ENCODE peak calls at places on chromosomes 5 and 9, in ten cellular contexts. One of them, this sample, is unnamed.
A peak's percentile ranks its signal among the peaks of the same experiment; 100 is the strongest.

GRCh38 chr5:124342027-124342471 is 404.4 kb downstream of the ZNF608 start:
- DNase-seq in AG10803: peak; percentile 31
- DNase-seq in dorsolateral prefrontal cortex: no peak
- DNase-seq in endothelial cell: no peak
- DNase-seq in GM23338: no peak
- DNase-seq in upper lobe of right lung: no peak
- DNase-seq in fibroblast of lung: peak; percentile 91
- DNase-seq in choroid plexus epithelial cell: peak; percentile 83
- DNase-seq in body of pancreas: peak; percentile 59
- DNase-seq in MCF 10A: no peak
- DNase-seq in this sample: no peak

GRCh38 chr5:1724822-1725602 is 74.6 kb downstream of the MRPL36 start:
- DNase-seq in AG10803: no peak
- DNase-seq in dorsolateral prefrontal cortex: no peak
- DNase-seq in endothelial cell: peak; percentile 9
- DNase-seq in GM23338: peak; percentile 73
- DNase-seq in upper lobe of right lung: peak; percentile 63
- DNase-seq in fibroblast of lung: peak; percentile 7
- DNase-seq in choroid plexus epithelial cell: peak; percentile 16
- DNase-seq in body of pancreas: no peak
- DNase-seq in MCF 10A: no peak
- DNase-seq in this sample: peak; percentile 92

GRCh38 chr9:35687972-35688557 is 1.7 kb downstream of the TPM2 start:
- DNase-seq in AG10803: no peak
- DNase-seq in dorsolateral prefrontal cortex: no peak
- DNase-seq in endothelial cell: no peak
- DNase-seq in GM23338: no peak
- DNase-seq in upper lobe of right lung: no peak
- DNase-seq in fibroblast of lung: no peak
- DNase-seq in choroid plexus epithelial cell: peak; percentile 41
- DNase-seq in body of pancreas: no peak
- DNase-seq in MCF 10A: no peak
- DNase-seq in this sample: no peak

GRCh38 chr5:169116961-169117461 is 183.9 kb downstream of the SLIT3 start:
- DNase-seq in AG10803: peak; percentile 23
- DNase-seq in dorsolateral prefrontal cortex: no peak
- DNase-seq in endothelial cell: peak; percentile 6
- DNase-seq in GM23338: peak; percentile 81
- DNase-seq in upper lobe of right lung: no peak
- DNase-seq in fibroblast of lung: no peak
- DNase-seq in choroid plexus epithelial cell: no peak
- DNase-seq in body of pancreas: no peak
- DNase-seq in MCF 10A: peak; percentile 47
- DNase-seq in this sample: no peak

GRCh38 chr5:100584889-100585288 is 49.7 kb downstream of the FAM174A start:
- DNase-seq in AG10803: no peak
- DNase-seq in dorsolateral prefrontal cortex: no peak
- DNase-seq in endothelial cell: no peak
- DNase-seq in GM23338: no peak
- DNase-seq in upper lobe of right lung: no peak
- DNase-seq in fibroblast of lung: no peak
- DNase-seq in choroid plexus epithelial cell: no peak
- DNase-seq in body of pancreas: no peak
- DNase-seq in MCF 10A: no peak
- DNase-seq in this sample: no peak

GRCh38 chr5:177557041-177557647 is 2.8 kb upstream of the FAM193B start:
- DNase-seq in AG10803: no peak
- DNase-seq in dorsolateral prefrontal cortex: no peak
- DNase-seq in endothelial cell: no peak
- DNase-seq in GM23338: peak; percentile 49
- DNase-seq in upper lobe of right lung: no peak
- DNase-seq in fibroblast of lung: no peak
- DNase-seq in choroid plexus epithelial cell: no peak
- DNase-seq in body of pancreas: no peak
- DNase-seq in MCF 10A: no peak
- DNase-seq in this sample: no peak

GRCh38 chr9:135068776-135069415 is 18.6 kb upstream of the OLFM1 start:
- DNase-seq in AG10803: no peak
- DNase-seq in dorsolateral prefrontal cortex: no peak
- DNase-seq in endothelial cell: no peak
- DNase-seq in GM23338: no peak
- DNase-seq in upper lobe of right lung: peak; percentile 45
- DNase-seq in fibroblast of lung: no peak
- DNase-seq in choroid plexus epithelial cell: no peak
- DNase-seq in body of pancreas: no peak
- DNase-seq in MCF 10A: no peak
- DNase-seq in this sample: peak; percentile 62

GRCh38 chr5:178473858-178474257 is 116.3 kb downstream of the COL23A1 start:
- DNase-seq in AG10803: no peak
- DNase-seq in dorsolateral prefrontal cortex: no peak
- DNase-seq in endothelial cell: no peak
- DNase-seq in GM23338: no peak
- DNase-seq in upper lobe of right lung: no peak
- DNase-seq in fibroblast of lung: no peak
- DNase-seq in choroid plexus epithelial cell: no peak
- DNase-seq in body of pancreas: no peak
- DNase-seq in MCF 10A: no peak
- DNase-seq in this sample: no peak

GRCh38 chr9:129401623-129402340 is 219.1 kb downstream of the C9orf50 start:
- DNase-seq in AG10803: peak; percentile 32
- DNase-seq in dorsolateral prefrontal cortex: no peak
- DNase-seq in endothelial cell: no peak
- DNase-seq in GM23338: peak; percentile 59
- DNase-seq in upper lobe of right lung: no peak
- DNase-seq in fibroblast of lung: no peak
- DNase-seq in choroid plexus epithelial cell: peak; percentile 43
- DNase-seq in body of pancreas: no peak
- DNase-seq in MCF 10A: no peak
- DNase-seq in this sample: no peak

GRCh38 chr5:133256276-133256675 is 204.5 kb downstream of the HSPA4 start:
- DNase-seq in AG10803: no peak
- DNase-seq in dorsolateral prefrontal cortex: no peak
- DNase-seq in endothelial cell: no peak
- DNase-seq in GM23338: no peak
- DNase-seq in upper lobe of right lung: no peak
- DNase-seq in fibroblast of lung: no peak
- DNase-seq in choroid plexus epithelial cell: no peak
- DNase-seq in body of pancreas: no peak
- DNase-seq in MCF 10A: no peak
- DNase-seq in this sample: no peak

DNA sequence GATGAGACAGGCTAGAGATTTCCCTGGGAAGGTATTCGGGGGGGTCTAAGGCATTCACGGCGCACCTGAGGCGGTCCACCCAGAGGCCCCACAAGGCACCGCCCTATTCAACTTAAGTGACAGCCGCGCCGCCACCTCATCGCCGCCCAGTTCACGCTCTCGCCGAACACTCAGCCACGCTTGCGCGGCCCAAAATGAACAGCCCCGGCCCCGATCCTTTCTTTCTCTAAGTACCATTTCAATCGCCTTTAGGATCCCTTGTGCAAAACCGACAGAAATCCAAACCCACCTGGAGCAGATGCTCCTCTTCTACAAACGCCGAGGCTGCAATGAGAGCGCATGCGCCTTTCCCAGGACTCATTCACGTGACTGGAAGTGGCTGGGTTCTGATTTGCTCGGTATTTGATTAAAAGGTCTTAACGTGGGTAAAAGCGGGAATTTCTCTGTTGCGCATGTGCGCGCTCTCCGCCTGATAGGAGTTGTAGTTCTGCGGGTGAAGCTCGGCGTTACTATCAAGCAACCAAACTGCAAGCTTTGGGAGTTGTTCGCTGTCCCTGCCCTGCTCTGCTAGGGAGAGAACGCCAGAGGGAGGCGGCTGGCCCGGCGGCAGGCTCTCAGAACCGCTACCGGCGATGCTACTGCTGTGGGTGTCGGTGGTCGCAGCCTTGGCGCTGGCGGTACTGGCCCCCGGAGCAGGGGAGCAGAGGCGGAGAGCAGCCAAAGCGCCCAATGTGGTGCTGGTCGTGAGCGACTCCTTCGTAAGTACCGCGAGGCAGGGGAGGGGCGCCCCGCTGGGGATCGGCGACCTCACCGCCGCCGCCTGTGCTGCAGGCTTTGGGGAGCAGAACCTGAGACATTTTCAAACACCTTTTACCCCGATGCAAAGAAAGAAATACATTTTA is at the start of the genes ARSK and SKIC3:
- DNase-seq in AG10803: peak; percentile 100
- DNase-seq in dorsolateral prefrontal cortex: peak; percentile 95
- DNase-seq in endothelial cell: peak; percentile 84
- DNase-seq in GM23338: peak; percentile 99
- DNase-seq in upper lobe of right lung: peak; percentile 95
- DNase-seq in fibroblast of lung: peak; percentile 99
- DNase-seq in choroid plexus epithelial cell: peak; percentile 100
- DNase-seq in body of pancreas: peak; percentile 98
- DNase-seq in MCF 10A: peak; percentile 99
- DNase-seq in this sample: peak; percentile 97
- TF ChIP-seq CTCF in AG10803: peak; percentile 59
- TF ChIP-seq CTCF in dorsolateral prefrontal cortex: no peak
- TF ChIP-seq CTCF in endothelial cell: no peak
- TF ChIP-seq CTCF in GM23338: no peak
- TF ChIP-seq CTCF in upper lobe of right lung: peak; percentile 46
- TF ChIP-seq CTCF in fibroblast of lung: peak; percentile 34
- TF ChIP-seq CTCF in choroid plexus epithelial cell: peak; percentile 64
- TF ChIP-seq CTCF in body of pancreas: no peak
- TF ChIP-seq CTCF in MCF 10A: no peak
- TF ChIP-seq CTCF in this sample: peak; percentile 76

GRCh38 chr5:175027390-175027789 is 303.0 kb downstream of the MSX2 start:
- DNase-seq in AG10803: no peak
- DNase-seq in dorsolateral prefrontal cortex: no peak
- DNase-seq in endothelial cell: no peak
- DNase-seq in GM23338: no peak
- DNase-seq in upper lobe of right lung: no peak
- DNase-seq in fibroblast of lung: no peak
- DNase-seq in choroid plexus epithelial cell: no peak
- DNase-seq in body of pancreas: no peak
- DNase-seq in MCF 10A: no peak
- DNase-seq in this sample: no peak
- TF ChIP-seq CTCF in AG10803: no peak
- TF ChIP-seq CTCF in dorsolateral prefrontal cortex: no peak
- TF ChIP-seq CTCF in endothelial cell: no peak
- TF ChIP-seq CTCF in GM23338: no peak
- TF ChIP-seq CTCF in upper lobe of right lung: no peak
- TF ChIP-seq CTCF in fibroblast of lung: no peak
- TF ChIP-seq CTCF in choroid plexus epithelial cell: no peak
- TF ChIP-seq CTCF in body of pancreas: no peak
- TF ChIP-seq CTCF in MCF 10A: no peak
- TF ChIP-seq CTCF in this sample: no peak

GRCh38 chr5:37494756-37495155 is 115.6 kb downstream of the WDR70 start:
- DNase-seq in AG10803: peak; percentile 63
- DNase-seq in dorsolateral prefrontal cortex: no peak
- DNase-seq in endothelial cell: no peak
- DNase-seq in GM23338: no peak
- DNase-seq in upper lobe of right lung: no peak
- DNase-seq in fibroblast of lung: peak; percentile 6
- DNase-seq in choroid plexus epithelial cell: no peak
- DNase-seq in body of pancreas: no peak
- DNase-seq in MCF 10A: peak; percentile 60
- DNase-seq in this sample: no peak

GRCh38 chr5:37495668-37496067 is 116.5 kb downstream of the WDR70 start:
- DNase-seq in AG10803: peak; percentile 87
- DNase-seq in dorsolateral prefrontal cortex: no peak
- DNase-seq in endothelial cell: no peak
- DNase-seq in GM23338: no peak
- DNase-seq in upper lobe of right lung: no peak
- DNase-seq in fibroblast of lung: peak; percentile 94
- DNase-seq in choroid plexus epithelial cell: peak; percentile 60
- DNase-seq in body of pancreas: no peak
- DNase-seq in MCF 10A: no peak
- DNase-seq in this sample: no peak

GRCh38 chr5:37496902-37497445 is 117.9 kb downstream of the WDR70 start:
- DNase-seq in AG10803: no peak
- DNase-seq in dorsolateral prefrontal cortex: no peak
- DNase-seq in endothelial cell: no peak
- DNase-seq in GM23338: no peak
- DNase-seq in upper lobe of right lung: no peak
- DNase-seq in fibroblast of lung: no peak
- DNase-seq in choroid plexus epithelial cell: no peak
- DNase-seq in body of pancreas: no peak
- DNase-seq in MCF 10A: no peak
- DNase-seq in this sample: no peak

GRCh38 chr5:37492778-37493555 is 113.8 kb downstream of the WDR70 start:
- DNase-seq in AG10803: peak; percentile 2
- DNase-seq in dorsolateral prefrontal cortex: no peak
- DNase-seq in endothelial cell: no peak
- DNase-seq in GM23338: no peak
- DNase-seq in upper lobe of right lung: no peak
- DNase-seq in fibroblast of lung: peak; percentile 12
- DNase-seq in choroid plexus epithelial cell: peak; percentile 47
- DNase-seq in body of pancreas: no peak
- DNase-seq in MCF 10A: no peak
- DNase-seq in this sample: no peak

DNA sequence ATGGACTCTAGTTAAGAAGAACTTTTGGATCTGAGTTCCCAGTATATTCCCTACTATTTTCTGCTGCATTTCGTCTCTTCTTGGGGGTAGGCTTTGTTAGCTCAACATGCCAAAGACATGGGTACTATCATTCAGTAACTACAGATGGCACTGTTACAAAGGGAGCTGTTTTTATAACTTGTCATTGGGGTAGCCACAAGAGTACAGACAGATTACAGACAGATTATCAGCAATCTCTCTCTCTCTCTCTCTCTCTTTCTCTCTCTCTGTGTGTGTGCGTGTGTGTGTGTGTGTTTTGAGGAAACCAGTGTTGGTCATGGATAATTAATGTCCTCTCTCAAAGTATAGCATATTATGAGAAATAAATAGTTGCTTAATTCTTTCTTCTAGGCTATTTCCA is 116.1 kb downstream of the WDR70 start:
- DNase-seq in AG10803: peak; percentile 65
- DNase-seq in dorsolateral prefrontal cortex: no peak
- DNase-seq in endothelial cell: no peak
- DNase-seq in GM23338: no peak
- DNase-seq in upper lobe of right lung: no peak
- DNase-seq in fibroblast of lung: peak; percentile 69
- DNase-seq in choroid plexus epithelial cell: peak; percentile 52
- DNase-seq in body of pancreas: no peak
- DNase-seq in MCF 10A: peak; percentile 13
- DNase-seq in this sample: no peak
- TF ChIP-seq CTCF in AG10803: peak; percentile 43
- TF ChIP-seq CTCF in dorsolateral prefrontal cortex: no peak
- TF ChIP-seq CTCF in endothelial cell: no peak
- TF ChIP-seq CTCF in GM23338: peak; percentile 20
- TF ChIP-seq CTCF in upper lobe of right lung: no peak
- TF ChIP-seq CTCF in fibroblast of lung: no peak
- TF ChIP-seq CTCF in choroid plexus epithelial cell: peak; percentile 49
- TF ChIP-seq CTCF in body of pancreas: no peak
- TF ChIP-seq CTCF in MCF 10A: no peak
- TF ChIP-seq CTCF in this sample: peak; percentile 62

DNA sequence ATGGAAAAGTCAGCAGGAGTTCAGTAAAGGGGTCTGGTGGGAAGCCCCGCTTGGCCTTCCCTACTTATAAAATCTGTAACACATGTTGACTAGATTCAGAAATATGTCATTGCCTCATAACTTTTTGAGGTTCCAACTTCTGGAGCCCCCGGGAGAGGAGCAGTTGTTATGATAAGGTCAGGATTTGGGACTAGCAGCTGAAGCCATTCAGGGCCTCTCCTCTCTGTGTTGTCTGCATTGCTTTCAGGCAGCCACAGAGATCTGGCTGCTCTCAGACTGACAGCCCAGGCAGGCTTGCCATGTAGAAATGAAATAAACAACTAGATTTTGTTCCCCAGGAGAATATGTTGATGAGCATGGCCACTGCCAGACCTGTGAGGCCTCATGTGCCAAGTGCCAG is 167.1 kb downstream of the RFK start:
- DNase-seq in AG10803: no peak
- DNase-seq in dorsolateral prefrontal cortex: no peak
- DNase-seq in endothelial cell: no peak
- DNase-seq in GM23338: no peak
- DNase-seq in upper lobe of right lung: no peak
- DNase-seq in fibroblast of lung: no peak
- DNase-seq in choroid plexus epithelial cell: no peak
- DNase-seq in body of pancreas: no peak
- DNase-seq in MCF 10A: no peak
- DNase-seq in this sample: no peak
- TF ChIP-seq CTCF in AG10803: no peak
- TF ChIP-seq CTCF in dorsolateral prefrontal cortex: no peak
- TF ChIP-seq CTCF in endothelial cell: no peak
- TF ChIP-seq CTCF in GM23338: no peak
- TF ChIP-seq CTCF in upper lobe of right lung: no peak
- TF ChIP-seq CTCF in fibroblast of lung: no peak
- TF ChIP-seq CTCF in choroid plexus epithelial cell: no peak
- TF ChIP-seq CTCF in body of pancreas: no peak
- TF ChIP-seq CTCF in MCF 10A: no peak
- TF ChIP-seq CTCF in this sample: no peak